ENCODE peak calls at places on chromosomes 5 and 9, in four cellular contexts. X is heart right ventricle, K is Panc1, P is osteoblast. H is an unnamed sample. For H3K27me3, the result is how much of the 10 kb centered on the place peaks cover.

GRCh38 chr5:5558102-5558501 is 135.6 kb downstream of the ICE1 start:
- DNase-seq in X (no peak), K (no peak), P (no peak), H (no peak)

GRCh38 chr5:30505014-30505886 is 688.2 kb upstream of the CDH6 start:
- DNase-seq in X (no peak), P (no peak), K (peak), H (no peak)

GRCh38 chr5:132663771-132664695 is 6.1 kb downstream of the IL13 start:
- DNase-seq in K (no peak), P (peak), X (no peak), H (no peak)

GRCh38 chr9:131977074-131977838 is 102.4 kb downstream of the MED27 start:
- DNase-seq in X (no peak), K (no peak), P (no peak), H (no peak)

GRCh38 chr9:93218161-93218560 is 34.2 kb downstream of the WNK2 start:
- DNase-seq in K (no peak), P (peak), X (peak), H (no peak)

GRCh38 chr5:172640822-172641358 is at the start of gene NEURL1B:
- DNase-seq in X (peak), K (no peak), P (peak), H (peak)

GRCh38 chr9:34378376-34379060 is 1.8 kb upstream of the MYORG start:
- DNase-seq in K (no peak), X (no peak), P (peak), H (no peak)

GRCh38 chr9:120711354-120711753 is 2.9 kb downstream of the MEGF9 start:
- DNase-seq in X (no peak), K (no peak), P (peak), H (no peak)

GRCh38 chr5:23740029-23740428 is 232.6 kb downstream of the PRDM9 start:
- DNase-seq in K (no peak), X (no peak), P (no peak), H (no peak)

GRCh38 chr9:34984049-34984448 is 5.5 kb upstream of the DNAJB5 start:
- DNase-seq in P (no peak), X (no peak), K (no peak), H (peak)

GRCh38 chr5:130024006-130024405 is 119.7 kb downstream of the CHSY3 start:
- DNase-seq in X (no peak), P (no peak), K (no peak), H (no peak)

GRCh38 chr9:93090091-93090655 is 5.8 kb upstream of the CARD19 start:
- DNase-seq in P (peak), X (no peak), K (no peak), H (peak)

GRCh38 chr5:77390795-77391194 is 101.3 kb downstream of the WDR41 start:
- DNase-seq in P (peak), K (no peak), X (no peak), H (no peak)

GRCh38 chr5:67173959-67174358 is 22.6 kb downstream of the CD180 start:
- DNase-seq in K (no peak), X (no peak), P (no peak), H (no peak)

GRCh38 chr9:87950765-87951488 is 23.4 kb downstream of the CDK20 start:
- DNase-seq in X (no peak), K (peak), P (peak), H (peak)

GRCh38 chr9:91156451-91157234 is 205.1 kb downstream of the AUH start:
- DNase-seq in X (no peak), K (no peak), P (no peak), H (no peak)

GRCh38 chr9:17839744-17840143 is 260.9 kb downstream of the SH3GL2 start:
- DNase-seq in K (no peak), P (no peak), X (no peak), H (no peak)

GRCh38 chr9:33116855-33117254 is 40.4 kb upstream of the SMU1 start:
- DNase-seq in K (no peak), P (no peak), X (no peak), H (no peak)

GRCh38 chr5:95773325-95774059 is 42.4 kb downstream of the RHOBTB3 start:
- DNase-seq in X (no peak), K (no peak), P (no peak), H (no peak)

GRCh38 chr5:119340597-119341218 is 15.1 kb upstream of the TNFAIP8 start:
- DNase-seq in K (no peak), P (no peak), X (no peak), H (no peak)

GRCh38 chr5:64789457-64789856 is 20.7 kb downstream of the CWC27 start:
- DNase-seq in K (no peak), X (no peak), P (no peak), H (no peak)

GRCh38 chr5:74309050-74309449 is 331.5 kb downstream of the ENC1 start:
- DNase-seq in K (no peak), X (no peak), P (no peak), H (no peak)

GRCh38 chr5:74300808-74301389 is 339.6 kb downstream of the ENC1 start:
- DNase-seq in X (no peak), P (no peak), K (no peak), H (no peak)

GRCh38 chr5:74306845-74307244 is 333.7 kb downstream of the ENC1 start:
- DNase-seq in X (no peak), K (no peak), P (no peak), H (no peak)

GRCh38 chr5:74303575-74303974 is 337.0 kb downstream of the ENC1 start:
- DNase-seq in K (no peak), X (no peak), P (no peak), H (no peak)

DNA sequence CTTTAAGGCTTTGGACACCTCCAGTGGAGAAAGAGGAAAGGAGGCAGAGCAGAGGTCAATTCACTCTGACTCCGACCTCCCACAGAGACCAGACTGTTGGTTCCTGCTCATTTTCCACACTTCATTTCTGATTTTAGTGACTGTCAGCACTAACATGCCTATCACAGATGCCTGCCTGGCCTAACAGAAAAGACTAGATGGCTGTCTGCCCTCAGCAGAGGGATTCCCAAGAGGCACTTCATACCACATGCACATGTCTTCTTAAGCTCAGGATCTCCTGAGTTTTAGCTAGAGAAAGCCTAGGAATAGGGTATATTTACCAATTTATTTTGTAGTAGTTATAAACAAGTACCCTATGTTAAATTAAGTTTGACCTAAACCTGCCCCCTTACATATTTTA is 336.0 kb downstream of the ENC1 start:
- DNase-seq in X (no peak), P (no peak), K (no peak), H (no peak)
- H3K27ac ChIP-seq in X (no peak), P (no peak), K (no peak), H (no peak)

GRCh38 chr5:142817031-142817430 is 46.9 kb downstream of the ARHGAP26 start:
- DNase-seq in K (no peak), P (peak), X (no peak), H (no peak)
- H3K27me3 ChIP-seq in K (under half), P (under half), X (under half), H (under half)

DNA sequence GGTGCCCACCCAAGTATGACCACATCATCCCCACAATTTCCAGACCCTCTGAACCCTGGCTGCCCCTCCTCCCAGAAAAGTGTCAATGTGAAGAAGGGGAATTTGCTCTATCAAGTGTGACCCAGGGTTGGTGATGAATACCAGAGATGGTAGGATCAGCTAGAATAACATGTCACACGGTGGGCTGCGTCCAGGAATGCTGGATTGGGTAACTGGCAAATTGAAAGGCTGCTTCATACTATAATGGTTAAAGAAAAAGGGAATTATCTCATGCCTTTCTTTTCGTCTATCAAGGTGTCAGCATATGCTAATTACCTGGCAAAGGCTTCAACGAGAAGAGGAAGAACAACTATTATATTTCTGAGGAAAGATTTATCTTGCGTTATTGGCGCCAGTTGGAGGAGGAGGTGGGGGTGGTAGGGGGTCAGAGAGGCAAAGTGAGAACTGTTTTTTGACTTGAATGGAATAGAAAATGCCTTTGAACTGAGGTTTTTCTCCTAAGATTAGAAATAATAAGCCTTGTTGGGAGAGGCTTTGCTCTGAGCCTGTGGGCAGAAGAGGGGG is 27.8 kb upstream of the ARAP3 start:
- DNase-seq in X (no peak), P (no peak), K (no peak), H (no peak)
- H3K27ac ChIP-seq in X (no peak), P (no peak), K (no peak), H (no peak)

GRCh38 chr9:137293482-137294090 is 8.5 kb downstream of the NRARP start:
- DNase-seq in K (no peak), X (no peak), P (no peak), H (peak)

GRCh38 chr9:137295313-137296213 is 6.5 kb downstream of the NRARP start:
- DNase-seq in X (peak), P (peak), K (no peak), H (peak)

GRCh38 chr9:137294684-137295312 is 7.3 kb downstream of the NRARP start:
- DNase-seq in X (peak), K (no peak), P (peak), H (peak)

GRCh38 chr9:137293094-137293481 is 9.0 kb downstream of the NRARP start:
- DNase-seq in K (no peak), X (no peak), P (no peak), H (peak)

GRCh38 chr9:137294091-137294683 is 7.9 kb downstream of the NRARP start:
- DNase-seq in P (no peak), K (no peak), X (peak), H (peak)
- H3K27me3 ChIP-seq in P (under half), K (under half), X (half or more), H (under half)

GRCh38 chr5:113425909-113426308 is 8.9 kb downstream of the TSSK1B start:
- DNase-seq in P (no peak), K (no peak), X (peak), H (no peak)
- H3K27ac ChIP-seq in P (no peak), K (no peak), X (no peak), H (no peak)

DNA sequence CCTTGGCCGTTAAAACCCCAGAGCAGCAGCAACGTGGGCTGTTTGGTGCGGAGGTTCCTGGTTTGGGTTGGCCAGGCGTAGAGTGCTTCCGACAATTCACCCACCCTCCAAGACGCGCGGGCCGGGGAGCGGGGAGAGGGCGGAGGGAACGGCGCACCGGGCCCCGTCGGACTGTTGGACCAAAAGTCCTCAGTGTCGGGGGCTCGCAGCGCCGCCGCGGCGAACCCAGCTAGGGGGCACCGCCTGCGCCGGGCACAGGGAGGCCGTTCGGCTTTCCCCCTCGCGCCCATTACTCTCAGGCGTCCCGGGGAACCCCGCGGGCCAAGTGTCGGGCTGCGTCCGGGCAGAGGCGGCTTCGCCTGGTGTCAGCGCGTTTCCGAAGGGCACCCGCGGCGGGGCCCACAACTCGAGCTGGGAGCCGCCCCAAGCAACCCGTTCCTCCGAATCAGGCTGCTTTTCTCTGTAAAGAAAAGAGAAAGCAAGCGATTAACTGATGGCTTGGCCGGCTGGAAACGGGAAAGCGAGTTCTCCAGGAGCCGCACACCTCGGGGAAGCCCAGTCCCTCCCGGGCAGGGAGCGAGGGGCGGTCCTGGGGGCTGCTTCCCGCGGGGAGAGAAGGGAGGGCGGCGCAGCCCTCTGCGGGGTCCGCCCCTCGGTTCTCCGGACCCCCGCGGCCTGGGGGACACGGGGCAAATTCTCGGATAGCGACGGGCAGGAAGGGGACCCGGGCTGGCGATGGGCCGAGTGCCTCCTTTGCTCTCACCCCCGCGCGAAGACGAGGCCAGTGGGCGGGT is 145.5 kb downstream of the ERCC6L2 start:
- DNase-seq in X (peak), P (peak), K (no peak), H (peak)
- H3K27me3 ChIP-seq in X (half or more), P (half or more), K (under half), H (half or more)

DNA sequence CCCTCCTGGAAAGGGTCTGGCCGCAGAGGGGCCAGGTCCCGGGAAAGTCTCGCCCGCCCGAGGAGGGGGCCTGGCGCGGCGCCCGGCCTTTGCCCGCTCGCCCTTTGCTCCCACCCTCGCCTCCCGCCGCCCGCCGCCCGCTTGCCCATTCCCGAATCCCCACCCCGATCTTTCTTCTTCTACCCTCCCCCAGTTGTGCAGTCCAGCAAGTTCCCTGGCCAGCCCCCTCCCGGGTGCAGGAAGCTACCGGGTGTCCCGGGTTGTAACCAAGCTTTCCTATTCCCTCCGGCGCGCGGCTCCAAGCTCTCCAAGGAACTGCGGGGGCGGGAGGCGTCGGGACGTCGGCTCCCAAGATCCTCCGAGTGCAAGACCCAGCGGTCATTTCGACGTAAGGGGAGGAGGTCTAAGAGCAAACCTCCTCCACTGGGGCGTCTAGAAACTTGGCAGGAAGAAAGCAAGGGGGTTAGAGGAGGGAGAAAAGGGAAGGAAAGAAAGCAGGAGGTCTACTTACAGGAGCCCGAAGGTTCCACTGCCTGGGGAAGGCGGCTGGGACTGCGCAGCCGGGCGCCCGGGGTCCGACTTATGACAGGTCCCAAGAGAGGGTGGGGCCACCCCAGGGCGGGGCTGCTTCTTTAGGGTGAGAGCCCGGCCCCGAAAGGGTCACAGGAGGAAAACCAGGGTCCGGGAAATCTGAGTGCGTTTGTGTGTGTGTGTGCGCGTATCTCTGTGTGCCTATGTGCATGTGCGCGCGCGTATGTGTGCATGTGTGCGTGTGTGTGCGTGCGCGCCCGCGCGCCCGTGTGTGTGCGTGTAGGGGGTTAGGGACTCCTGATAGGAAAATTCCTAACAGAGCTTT is at the start of gene PTGR1:
- DNase-seq in K (no peak), X (peak), P (peak), H (peak)
- H3K27ac ChIP-seq in K (peak), X (peak), P (peak), H (no peak)

GRCh38 chr5:1342268-1342667 is 2.6 kb downstream of the CLPTM1L start:
- DNase-seq in X (no peak), P (peak), K (no peak), H (no peak)
- H3K27me3 ChIP-seq in X (under half), P (under half), K (under half), H (under half)

GRCh38 chr5:177116631-177117373 is 16.8 kb upstream of the NSD1 start:
- DNase-seq in P (peak), X (peak), K (no peak), H (peak)
- H3K27ac ChIP-seq in P (no peak), X (peak), K (no peak), H (no peak)

H was measured in endodermal cell.